ENCODE peak calls at places on chromosomes 6 and 20, in five cellular contexts. J, X, Q, S and U are unnamed samples.

GRCh38 chr6:72787521-72788031 is 165.7 kb downstream of the KCNQ5 start:
- DNase-seq in S (no peak), X (no peak), J (no peak), Q (no peak), U (no peak)

GRCh38 chr6:12009904-12010634 is 2.0 kb upstream of the HIVEP1 start:
- DNase-seq in J (no peak), X (no peak), S (no peak), Q (no peak), U (no peak)

GRCh38 chr6:38688579-38689087 is 14.3 kb downstream of the GLO1 start:
- DNase-seq in S (no peak), X (no peak), J (no peak), Q (no peak), U (no peak)

GRCh38 chr6:20220345-20220744 is 8.1 kb upstream of the MBOAT1 start:
- DNase-seq in X (no peak), S (no peak), Q (no peak), J (no peak), U (no peak)

GRCh38 chr6:79589701-79590100 is 41.4 kb upstream of the SH3BGRL2 start:
- DNase-seq in J (no peak), Q (no peak), X (no peak), S (no peak), U (no peak)

GRCh38 chr6:208973-209372 is 83.3 kb upstream of the DUSP22 start:
- DNase-seq in J (no peak), X (no peak), S (no peak), Q (no peak), U (no peak)

GRCh38 chr6:114284281-114284680 is 58.5 kb downstream of the HS3ST5 start:
- DNase-seq in S (no peak), X (no peak), J (no peak), Q (no peak), U (no peak)

GRCh38 chr20:17871181-17871580 is 97.4 kb downstream of the SNX5 start:
- DNase-seq in Q (peak; percentile 70), S (no peak), X (no peak), J (no peak), U (no peak)

GRCh38 chr6:55704421-55704820 is 125.4 kb upstream of the HMGCLL1 start:
- DNase-seq in Q (no peak), S (no peak), X (no peak), J (no peak), U (no peak)

GRCh38 chr20:47950557-47951283 is 165.4 kb upstream of the SULF2 start:
- DNase-seq in Q (no peak), J (no peak), X (no peak), S (no peak), U (no peak)

GRCh38 chr20:49104365-49104648 is 58.2 kb downstream of the CSE1L start:
- DNase-seq in S (no peak), Q (no peak), J (no peak), X (peak; percentile 41), U (no peak)

GRCh38 chr6:128216917-128217316 is 303.5 kb downstream of the PTPRK start:
- DNase-seq in J (no peak), S (no peak), X (no peak), Q (no peak), U (no peak)

GRCh38 chr6:55980627-55981211 is 105.3 kb upstream of the BMP5 start:
- DNase-seq in X (no peak), J (no peak), S (no peak), Q (peak; percentile 18), U (peak; percentile 41)

GRCh38 chr20:46368902-46369268 is 37.5 kb downstream of the ELMO2 start:
- DNase-seq in X (no peak), J (no peak), S (no peak), Q (no peak), U (no peak)

GRCh38 chr6:145866449-145867401 is 52.1 kb upstream of the FBXO30 start:
- DNase-seq in J (no peak), Q (no peak), S (no peak), X (peak; percentile 37), U (no peak)

GRCh38 chr20:4069741-4070140 is 54.4 kb upstream of the RNF24 start:
- DNase-seq in S (no peak), J (no peak), Q (no peak), X (no peak), U (no peak)

GRCh38 chr6:149127212-149127611 is 190.3 kb upstream of the TAB2 start:
- DNase-seq in Q (no peak), S (no peak), X (no peak), J (no peak), U (no peak)

GRCh38 chr20:7358670-7359069 is 581.6 kb downstream of the HAO1 start:
- DNase-seq in Q (no peak), X (no peak), S (no peak), J (no peak), U (no peak)

GRCh38 chr6:125918681-125919566 is 37.6 kb upstream of the HINT3 start:
- DNase-seq in J (no peak), Q (no peak), X (peak; percentile 73), S (peak; percentile 47), U (no peak)

GRCh38 chr20:11549172-11550117 is 368.2 kb upstream of the BTBD3 start:
- DNase-seq in S (peak; percentile 38), X (no peak), J (no peak), Q (no peak), U (no peak)

GRCh38 chr6:166567107-166567506 is 19.4 kb downstream of the RAMACL start:
- DNase-seq in X (no peak), S (no peak), Q (no peak), J (no peak), U (no peak)

GRCh38 chr20:40955326-40955725 is 73.3 kb upstream of the TOP1 start:
- DNase-seq in Q (no peak), J (no peak), S (no peak), X (no peak), U (no peak)

GRCh38 chr6:125899726-125900182 is 56.8 kb upstream of the HINT3 start:
- DNase-seq in Q (no peak), S (no peak), X (peak; percentile 69), J (no peak), U (no peak)

GRCh38 chr6:392441-393390 is 1.2 kb downstream of the IRF4 start:
- DNase-seq in S (no peak), J (no peak), X (no peak), Q (no peak), U (no peak)

GRCh38 chr6:149063443-149063842 is 254.1 kb upstream of the TAB2 start:
- DNase-seq in X (no peak), Q (no peak), S (no peak), J (no peak), U (no peak)

DNA sequence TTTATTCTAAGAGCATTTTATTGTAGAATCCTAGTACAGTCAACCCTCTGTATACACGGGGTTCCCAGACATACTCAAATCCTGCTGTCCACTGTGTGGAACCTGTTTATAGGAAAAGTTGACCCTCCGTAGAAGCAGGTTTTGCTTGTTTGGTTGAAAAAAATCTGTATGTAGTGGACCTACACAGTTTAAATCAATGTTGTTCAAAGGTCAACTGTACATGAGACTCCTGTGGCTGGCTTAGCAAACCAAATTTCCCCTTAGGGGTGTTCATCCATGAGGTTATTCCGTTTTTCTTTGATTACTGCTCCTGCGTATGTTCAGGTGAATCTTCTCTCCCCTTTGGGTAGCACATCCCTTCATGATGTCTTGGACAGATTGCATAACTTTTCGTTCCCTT is 387.0 kb upstream of the ZFP64 start:
- DNase-seq in X (no peak), J (no peak), S (no peak), Q (no peak), U (no peak)
- H3K9me3 ChIP-seq in X (peaks cover 8% of the 10 kb centered on the region), J (no peaks in the 10 kb centered on the region), S (no peaks in the 10 kb centered on the region), Q (no peaks in the 10 kb centered on the region), U (no peaks in the 10 kb centered on the region)

GRCh38 chr20:64011366-64011779 is 24.6 kb upstream of the C20orf204 start:
- DNase-seq in S (no peak), J (no peak), Q (no peak), X (no peak), U (no peak)

GRCh38 chr20:64006902-64007301 is 26.0 kb downstream of the PRPF6 start:
- DNase-seq in S (no peak), X (no peak), Q (no peak), J (no peak), U (no peak)

GRCh38 chr20:64006490-64006889 is 25.6 kb downstream of the PRPF6 start:
- DNase-seq in S (no peak), Q (no peak), X (no peak), J (no peak), U (no peak)

GRCh38 chr20:64009811-64010387 is 26.1 kb upstream of the C20orf204 start:
- DNase-seq in Q (no peak), S (no peak), J (no peak), X (no peak), U (no peak)

DNA sequence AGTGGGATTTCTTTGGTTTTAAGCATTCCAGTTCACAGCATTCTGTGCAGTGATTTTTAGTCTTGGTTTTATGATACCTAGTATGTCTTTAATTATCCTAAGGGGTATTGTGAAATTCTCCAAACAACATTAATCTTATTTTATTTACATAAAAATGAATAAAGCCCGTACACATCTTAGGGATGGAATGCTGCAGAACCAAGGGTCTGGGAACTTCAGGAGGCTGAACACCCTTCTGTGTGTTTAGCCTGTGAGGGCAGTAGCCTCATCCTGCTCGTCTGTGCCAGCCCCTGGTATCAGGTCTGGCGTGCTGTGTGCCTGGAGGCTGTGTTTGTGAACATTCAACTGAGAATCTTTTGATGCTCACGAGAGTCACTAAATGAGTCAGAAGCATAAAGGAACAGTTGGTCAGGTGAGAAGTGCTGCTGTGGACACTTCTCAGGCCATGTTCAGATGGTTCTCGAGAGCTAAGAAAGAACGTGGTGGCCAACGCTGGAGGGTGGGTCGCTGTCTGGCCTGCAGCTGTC is 25.2 kb upstream of the C20orf204 start:
- DNase-seq in Q (no peak), X (no peak), J (no peak), S (no peak), U (no peak)
- H3K9me3 ChIP-seq in Q (peaks cover 21% of the 10 kb centered on the region), X (peaks cover 5% of the 10 kb centered on the region), J (peaks cover 9% of the 10 kb centered on the region), S (no peaks in the 10 kb centered on the region), U (no peaks in the 10 kb centered on the region)

GRCh38 chr20:44136579-44136978 is 50.4 kb downstream of the JPH2 start:
- DNase-seq in S (no peak), X (no peak), J (no peak), Q (no peak), U (no peak)
- H3K9me3 ChIP-seq in S (no peaks in the 10 kb centered on the region), X (no peaks in the 10 kb centered on the region), J (no peaks in the 10 kb centered on the region), Q (no peaks in the 10 kb centered on the region), U (no peaks in the 10 kb centered on the region)

GRCh38 chr20:58980711-58981563 is at the start of gene NELFCD:
- DNase-seq in J (peak; percentile 81), Q (peak; percentile 79), X (peak; percentile 98), S (peak; percentile 92), U (peak; percentile 91)
- H3K9me3 ChIP-seq in J (no peaks in the 10 kb centered on the region), Q (peaks cover 4% of the 10 kb centered on the region), X (no peaks in the 10 kb centered on the region), S (no peaks in the 10 kb centered on the region), U (no peaks in the 10 kb centered on the region)

GRCh38 chr6:162076816-162077215 is 650.8 kb downstream of the PRKN start:
- DNase-seq in X (no peak), Q (no peak), J (no peak), S (no peak), U (no peak)
- H3K9me3 ChIP-seq in X (no peaks in the 10 kb centered on the region), Q (no peaks in the 10 kb centered on the region), J (no peaks in the 10 kb centered on the region), S (no peaks in the 10 kb centered on the region), U (no peaks in the 10 kb centered on the region)

DNA sequence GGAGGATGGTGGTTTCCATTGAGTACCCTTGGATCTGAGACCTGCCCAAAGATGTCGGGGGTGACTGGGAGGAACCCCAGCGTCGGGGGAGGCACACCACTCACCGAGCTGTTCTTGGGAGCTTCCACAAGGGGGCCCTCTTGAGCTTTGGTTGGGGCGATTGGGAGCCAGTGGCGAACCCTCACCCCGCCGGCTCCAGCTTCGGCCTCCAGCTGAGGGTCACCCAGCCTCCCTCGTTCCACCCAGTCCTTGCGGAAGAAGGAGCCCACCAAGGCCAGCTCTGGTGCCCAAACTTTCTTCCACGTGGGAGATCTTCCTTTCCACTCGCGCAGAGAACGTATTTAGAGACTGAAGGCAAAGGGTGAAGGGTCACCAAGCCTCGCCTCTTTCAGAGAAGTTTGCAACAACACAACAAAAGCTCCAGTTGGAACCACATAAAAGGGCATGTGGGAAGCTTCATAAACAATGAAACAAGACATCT is 33.6 kb downstream of the APCDD1L start:
- DNase-seq in X (peak; percentile 60), Q (peak; percentile 50), S (no peak), J (peak; percentile 47), U (peak; percentile 57)
- H3K9me3 ChIP-seq in X (peaks cover 29% of the 10 kb centered on the region), Q (peaks cover 43% of the 10 kb centered on the region), S (no peaks in the 10 kb centered on the region), J (no peaks in the 10 kb centered on the region), U (no peaks in the 10 kb centered on the region)